ENCODE peak calls at places on chromosomes 4 and X, in nine cellular contexts. T is HepG2; K is GM23248; Z is lower lobe of right lung; B is spleen; P is CD8-positive, alpha-beta T cell; L is neuronal stem cell; C is astrocyte; H is suprapubic skin. F is an unnamed sample.

GRCh38 chrX:38638952-38639529 is 77.7 kb downstream of the TSPAN7 start:
- DNase-seq in H (no peak), Z (no peak), B (no peak), K (no peak), C (no peak), T (peak; percentile 28), P (no peak), L (no peak), F (peak; percentile 4)

GRCh38 chr4:1195894-1196401 is 23.6 kb upstream of the SPON2 start:
- DNase-seq in K (no peak), P (no peak), Z (no peak), T (no peak), L (no peak), C (no peak), H (peak; percentile 51), B (no peak), F (no peak)

GRCh38 chrX:133434197-133434820 is 19.0 kb upstream of the GPC4 start:
- DNase-seq in K (no peak), H (no peak), B (no peak), L (no peak), Z (no peak), P (no peak), T (no peak), C (no peak), F (no peak)

GRCh38 chrX:9842541-9842940 is 56.3 kb downstream of the SHROOM2 start:
- DNase-seq in T (no peak), L (peak; percentile 35), C (no peak), K (no peak), Z (no peak), B (no peak), P (no peak), H (no peak), F (peak; percentile 55)

GRCh38 chr4:1154523-1155182 is 17.7 kb downstream of the SPON2 start:
- DNase-seq in B (no peak), H (peak; percentile 84), K (peak; percentile 89), P (no peak), C (peak; percentile 24), L (no peak), Z (peak; percentile 58), T (no peak), F (no peak)

GRCh38 chr4:54082168-54082567 is 17.8 kb upstream of the CHIC2 start:
- DNase-seq in K (peak; percentile 93), P (no peak), H (no peak), B (no peak), C (peak; percentile 97), T (peak; percentile 95), Z (no peak), L (no peak), F (peak; percentile 56)

GRCh38 chrX:85012098-85012497 is 8.4 kb downstream of the APOOL start:
- DNase-seq in Z (no peak), H (no peak), K (no peak), B (no peak), T (no peak), L (no peak), C (no peak), P (no peak), F (no peak)

GRCh38 chr4:15149842-15150592 is 147.7 kb downstream of the CPEB2 start:
- DNase-seq in K (peak; percentile 90), C (peak; percentile 64), B (peak; percentile 86), P (no peak), H (peak; percentile 77), L (peak; percentile 37), T (peak; percentile 93), Z (peak; percentile 82), F (peak; percentile 38)

GRCh38 chrX:68725966-68726365 is 78.5 kb downstream of the STARD8 start:
- DNase-seq in T (no peak), L (no peak), K (no peak), H (peak; percentile 17), P (no peak), B (no peak), Z (no peak), C (no peak), F (no peak)

GRCh38 chr4:125022855-125023501 is 291.8 kb upstream of the FAT4 start:
- DNase-seq in T (no peak), Z (no peak), H (no peak), P (no peak), L (no peak), K (no peak), C (no peak), B (no peak), F (no peak)

GRCh38 chr4:3106339-3107186 is 32.1 kb downstream of the HTT start:
- DNase-seq in T (peak; percentile 67), C (peak; percentile 76), H (peak; percentile 92), K (peak; percentile 95), B (peak; percentile 94), P (peak; percentile 77), Z (peak; percentile 87), L (peak; percentile 74), F (peak; percentile 86)

GRCh38 chr4:28443371-28443770 is 1582.7 kb downstream of the STIM2 start:
- DNase-seq in K (no peak), L (no peak), C (no peak), T (no peak), P (no peak), H (no peak), Z (no peak), B (no peak), F (no peak)

GRCh38 chr4:42397256-42397634 is at the start of gene SHISA3:
- DNase-seq in P (no peak), K (peak; percentile 38), Z (no peak), B (no peak), C (no peak), L (no peak), T (no peak), H (no peak), F (peak; percentile 16)

GRCh38 chr4:64780664-64781063 is 371.4 kb upstream of the TECRL start:
- DNase-seq in Z (no peak), T (no peak), L (no peak), K (no peak), B (no peak), H (no peak), P (no peak), C (no peak), F (no peak)

GRCh38 chr4:7014815-7015214 is 28.4 kb upstream of the TADA2B start:
- DNase-seq in L (no peak), P (no peak), H (no peak), C (no peak), T (no peak), Z (no peak), K (no peak), B (peak; percentile 54), F (no peak)

GRCh38 chr4:77126844-77127614 is 30.0 kb upstream of the CCNG2 start:
- DNase-seq in T (no peak), B (no peak), K (no peak), Z (no peak), L (no peak), C (no peak), P (no peak), H (no peak), F (no peak)
- H3K4me1 ChIP-seq in T (no peaks in the 10 kb centered on the region), B (peaks cover 60% of the 10 kb centered on the region), K (no peaks in the 10 kb centered on the region), Z (peaks cover 13% of the 10 kb centered on the region), L (no peaks in the 10 kb centered on the region), C (no peaks in the 10 kb centered on the region), P (peaks cover 12% of the 10 kb centered on the region), H (peaks cover 29% of the 10 kb centered on the region), F (no peaks in the 10 kb centered on the region)

DNA sequence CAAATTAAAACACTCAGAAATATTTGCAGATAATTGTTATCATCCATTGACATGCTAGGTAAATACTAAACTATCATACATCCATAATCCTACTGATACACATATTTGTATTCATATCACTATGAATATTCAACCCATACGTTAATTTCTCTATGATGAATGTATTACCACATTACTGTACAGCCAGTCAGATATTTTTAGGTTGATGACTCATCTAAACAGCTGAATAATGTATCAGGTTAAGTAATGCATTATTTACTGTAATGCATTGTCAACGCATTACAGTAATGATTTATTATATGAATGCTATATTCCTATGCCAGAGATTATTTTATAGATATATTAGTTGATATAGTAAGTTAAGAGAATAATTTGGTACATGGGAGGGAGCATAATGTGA is 37.1 kb downstream of the VEGFC start:
- DNase-seq in P (no peak), L (no peak), H (no peak), B (no peak), T (no peak), C (no peak), Z (no peak), K (peak; percentile 48), F (no peak)
- H3K4me1 ChIP-seq in P (no peaks in the 10 kb centered on the region), L (peaks cover 5% of the 10 kb centered on the region), H (no peaks in the 10 kb centered on the region), B (no peaks in the 10 kb centered on the region), T (no peaks in the 10 kb centered on the region), C (peaks cover 16% of the 10 kb centered on the region), Z (no peaks in the 10 kb centered on the region), K (peaks cover 74% of the 10 kb centered on the region), F (no peaks in the 10 kb centered on the region)

DNA sequence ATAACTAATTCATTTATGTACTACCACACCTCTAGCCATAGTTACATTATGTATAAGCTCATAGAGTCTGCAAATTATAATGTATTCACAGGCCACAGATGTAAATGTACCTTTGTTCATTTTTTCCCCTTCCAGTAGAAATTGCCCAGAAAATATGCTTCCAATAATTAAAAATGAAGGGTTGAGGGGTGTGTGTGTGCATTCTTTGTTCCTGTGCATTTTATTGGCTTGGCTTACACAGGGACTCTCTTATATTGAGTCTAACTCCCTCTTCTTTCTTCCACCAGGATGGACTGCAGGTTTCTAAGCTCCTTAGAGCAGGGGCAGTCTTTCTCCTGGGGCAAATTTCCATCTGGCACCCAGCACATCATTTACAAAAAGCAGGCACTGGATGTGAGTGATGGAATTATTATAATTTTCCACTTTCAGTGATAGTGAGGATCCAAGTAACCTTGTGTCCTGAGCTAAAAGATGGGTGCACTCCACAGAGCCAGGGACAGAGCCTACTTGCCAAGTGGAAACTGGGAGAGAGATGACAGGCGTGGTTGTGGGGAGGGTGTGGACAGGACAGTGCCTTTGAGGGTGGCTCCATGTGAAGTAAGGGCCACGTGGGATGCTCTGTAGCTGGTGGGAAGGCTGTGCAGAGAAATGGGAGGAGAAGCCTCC is 16.2 kb downstream of the IGFBP7 start:
- DNase-seq in Z (no peak), B (no peak), C (no peak), K (no peak), L (no peak), P (no peak), H (no peak), T (no peak), F (no peak)
- H3K4me1 ChIP-seq in Z (peaks cover 26% of the 10 kb centered on the region), B (peaks cover 74% of the 10 kb centered on the region), C (peaks cover 44% of the 10 kb centered on the region), K (peaks cover 40% of the 10 kb centered on the region), L (peaks cover 15% of the 10 kb centered on the region), P (no peaks in the 10 kb centered on the region), H (peaks cover 45% of the 10 kb centered on the region), T (peaks cover 10% of the 10 kb centered on the region), F (no peaks in the 10 kb centered on the region)

GRCh38 chr4:140047781-140048180 is 106.2 kb downstream of the MAML3 start:
- DNase-seq in C (no peak), K (no peak), L (no peak), B (no peak), Z (no peak), H (no peak), T (no peak), P (no peak), F (no peak)

GRCh38 chr4:140049024-140049923 is 104.7 kb downstream of the MAML3 start:
- DNase-seq in L (peak; percentile 57), C (peak; percentile 61), Z (no peak), K (peak; percentile 62), T (peak; percentile 2), B (peak; percentile 80), H (no peak), P (peak; percentile 71), F (peak; percentile 76)

GRCh38 chr4:140047017-140047640 is 106.9 kb downstream of the MAML3 start:
- DNase-seq in H (no peak), T (no peak), B (no peak), Z (no peak), K (no peak), P (no peak), C (no peak), L (no peak), F (no peak)

GRCh38 chr4:140049924-140050681 is 103.9 kb downstream of the MAML3 start:
- DNase-seq in B (no peak), P (no peak), C (peak; percentile 43), L (no peak), K (peak; percentile 56), T (no peak), H (no peak), Z (no peak), F (no peak)

GRCh38 chr4:140048419-140049022 is 105.5 kb downstream of the MAML3 start:
- DNase-seq in B (no peak), K (no peak), L (no peak), T (no peak), C (no peak), H (no peak), Z (no peak), P (no peak), F (no peak)
- H3K4me1 ChIP-seq in B (peaks cover 64% of the 10 kb centered on the region), K (peaks cover 11% of the 10 kb centered on the region), L (peaks cover 48% of the 10 kb centered on the region), T (peaks cover 20% of the 10 kb centered on the region), C (peaks cover 19% of the 10 kb centered on the region), H (peaks cover 41% of the 10 kb centered on the region), Z (peaks cover 54% of the 10 kb centered on the region), P (peaks cover 27% of the 10 kb centered on the region), F (peaks cover 65% of the 10 kb centered on the region)